ENCODE peak calls at places on chromosomes 6 and 20, in four cellular contexts. T is ELR, P is non-pigmented ciliary epithelial cell, R is astrocyte of the spinal cord. D is an unnamed sample.
A peak's percentile ranks its signal among the peaks of the same experiment; 100 is the strongest.

GRCh38 chr6:167684276-167685104 is 142.2 kb upstream of the AFDN start:
- DNase-seq in T (no peak), P (no peak), R (no peak), D (peak; percentile 66)

GRCh38 chr6:6584310-6585002 is 4.1 kb upstream of the LY86 start:
- DNase-seq in T (no peak), P (no peak), R (no peak), D (no peak)

GRCh38 chr6:26125015-26125690 is 37.9 kb downstream of the HFE start:
- DNase-seq in T (peak; percentile 59), P (no peak), R (no peak), D (no peak)

GRCh38 chr6:79215233-79215824 is 19.2 kb downstream of the HMGN3 start:
- DNase-seq in T (no peak), P (peak; percentile 23), R (no peak), D (no peak)

GRCh38 chr6:7833753-7834075 is 76.9 kb downstream of the TXNDC5 start:
- DNase-seq in T (no peak), P (no peak), R (no peak), D (no peak)

GRCh38 chr6:3751019-3751729 is at the start of gene PXDC1:
- DNase-seq in T (peak; percentile 48), P (no peak), R (no peak), D (no peak)

GRCh38 chr20:17343631-17344447 is 117.0 kb downstream of the PCSK2 start:
- DNase-seq in T (no peak), P (no peak), R (no peak), D (no peak)

GRCh38 chr6:119034827-119035458 is 43.5 kb downstream of the FAM184A start:
- DNase-seq in T (no peak), P (no peak), R (no peak), D (no peak)

GRCh38 chr6:88952065-88952704 is 11.2 kb downstream of the RNGTT start:
- DNase-seq in T (peak; percentile 21), P (no peak), R (peak; percentile 5), D (no peak)

GRCh38 chr20:36478137-36478905 is 63.0 kb upstream of the MYL9 start:
- DNase-seq in T (peak; percentile 49), P (no peak), R (no peak), D (no peak)

GRCh38 chr20:33707668-33708067 is 12.4 kb downstream of the PXMP4 start:
- DNase-seq in T (no peak), P (no peak), R (no peak), D (no peak)

GRCh38 chr6:161393839-161394364 is 120.0 kb upstream of the AGPAT4 start:
- DNase-seq in T (peak; percentile 94), P (peak; percentile 90), R (peak; percentile 91), D (no peak)

GRCh38 chr20:57458400-57459160 is 66.4 kb downstream of the CTCFL start:
- DNase-seq in T (no peak), P (no peak), R (no peak), D (no peak)

GRCh38 chr6:23091795-23092194 is 522.4 kb downstream of the HDGFL1 start:
- DNase-seq in T (no peak), P (no peak), R (no peak), D (no peak)

GRCh38 chr6:84074988-84075781 is 41.6 kb downstream of the MRAP2 start:
- DNase-seq in T (peak; percentile 57), P (no peak), R (peak; percentile 10), D (no peak)

GRCh38 chr6:35259946-35260626 is 551 bp downstream of the ZNF76 start:
- DNase-seq in T (peak; percentile 68), P (no peak), R (peak; percentile 18), D (peak; percentile 86)

GRCh38 chr20:8432435-8433148 is 300.5 kb downstream of the PLCB1 start:
- DNase-seq in T (no peak), P (no peak), R (no peak), D (no peak)

GRCh38 chr6:27608916-27609883 is 136.3 kb upstream of the ZNF184 start:
- DNase-seq in T (peak; percentile 88), P (no peak), R (peak; percentile 69), D (no peak)